ENCODE peak calls at places on chromosomes 6 and 20, in five cellular contexts. X is Caco-2, R is psoas muscle, Y is MM.1S, U is Panc1. S is an unnamed sample.

GRCh38 chr6:143225929-143226328 is 165.2 kb downstream of the AIG1 start:
- DNase-seq in R (no peak), Y (no peak), U (no peak), X (no peak), S (no peak)

GRCh38 chr20:25623225-25623735 is 534 bp downstream of the NANP start:
- DNase-seq in R (peak; percentile 57), X (peak; percentile 58), U (no peak), Y (peak; percentile 21), S (no peak)

GRCh38 chr6:94623586-94623985 is 953.7 kb upstream of the MANEA start:
- DNase-seq in X (no peak), R (no peak), Y (no peak), U (no peak), S (no peak)

GRCh38 chr6:16683524-16684194 is 77.6 kb downstream of the ATXN1 start:
- DNase-seq in R (peak; percentile 57), U (no peak), Y (no peak), X (no peak), S (no peak)

GRCh38 chr6:149031545-149032317 is 284.9 kb downstream of the UST start:
- DNase-seq in U (no peak), R (no peak), Y (no peak), X (no peak), S (no peak)

GRCh38 chr20:44357555-44358130 is 2.1 kb downstream of the HNF4A start:
- DNase-seq in X (no peak), R (no peak), U (no peak), Y (no peak), S (no peak)

GRCh38 chr6:44074383-44075136 is 52.7 kb downstream of the MRPL14 start:
- DNase-seq in Y (peak; percentile 83), U (no peak), X (peak; percentile 64), R (peak; percentile 86), S (no peak)

GRCh38 chr6:18139935-18140621 is 14.8 kb downstream of the TPMT start:
- DNase-seq in R (no peak), X (no peak), Y (no peak), U (no peak), S (no peak)

GRCh38 chr6:136763716-136764521 is 28.4 kb downstream of the MAP3K5 start:
- DNase-seq in Y (peak; percentile 34), R (no peak), U (no peak), X (no peak), S (no peak)

GRCh38 chr6:64170326-64170725 is 534.7 kb downstream of the PHF3 start:
- DNase-seq in Y (no peak), U (no peak), X (no peak), R (no peak), S (no peak)

GRCh38 chr20:34560141-34560523 is 1.6 kb downstream of the MAP1LC3A start:
- DNase-seq in R (peak; percentile 54), U (no peak), X (no peak), Y (no peak), S (no peak)

GRCh38 chr6:22877946-22878705 is 308.8 kb downstream of the HDGFL1 start:
- DNase-seq in R (no peak), U (no peak), Y (no peak), X (no peak), S (peak; percentile 54)

GRCh38 chr6:4895971-4896370 is 107.9 kb downstream of the RPP40 start:
- DNase-seq in U (no peak), R (no peak), Y (no peak), X (no peak), S (no peak)

GRCh38 chr6:7978736-7979135 is 68.1 kb upstream of the TXNDC5 start:
- DNase-seq in U (no peak), Y (no peak), X (no peak), R (no peak), S (no peak)

GRCh38 chr6:153553627-153554026 is 422.5 kb upstream of the RGS17 start:
- DNase-seq in R (no peak), U (no peak), Y (peak; percentile 8), X (peak; percentile 30), S (peak; percentile 67)

GRCh38 chr6:48736486-48737206 is 625.6 kb upstream of the PTCHD4 start:
- DNase-seq in Y (no peak), X (no peak), R (no peak), U (no peak), S (no peak)

GRCh38 chr6:122831511-122831910 is 42.5 kb downstream of the SMPDL3A start:
- DNase-seq in U (no peak), Y (no peak), R (no peak), X (peak; percentile 36), S (no peak)

GRCh38 chr6:150417899-150418824 is 49.4 kb downstream of the IYD start:
- DNase-seq in X (peak; percentile 61), R (no peak), U (peak; percentile 80), Y (peak; percentile 67), S (no peak)

GRCh38 chr6:21587925-21588811 is 5.4 kb upstream of the SOX4 start:
- DNase-seq in R (peak; percentile 72), Y (peak; percentile 66), U (no peak), X (peak; percentile 66), S (no peak)

GRCh38 chr20:38114353-38114791 is 50.7 kb downstream of the TGM2 start:
- DNase-seq in X (no peak), R (no peak), U (no peak), Y (no peak), S (no peak)

GRCh38 chr6:38262041-38262440 is 377.7 kb downstream of the BTBD9 start:
- DNase-seq in X (peak; percentile 7), U (peak; percentile 85), R (no peak), Y (no peak), S (no peak)

GRCh38 chr6:27494987-27495385 is 22.1 kb upstream of the ZNF184 start:
- DNase-seq in R (no peak), X (no peak), U (no peak), Y (no peak), S (no peak)

GRCh38 chr6:22036267-22036666 is 260.6 kb downstream of the PRL start:
- DNase-seq in Y (no peak), R (no peak), U (peak; percentile 7), X (peak; percentile 51), S (peak; percentile 63)

GRCh38 chr20:58651823-58652605 is 931 bp downstream of the STX16 start:
- DNase-seq in U (peak; percentile 27), X (peak; percentile 55), Y (peak; percentile 84), R (peak; percentile 62), S (peak; percentile 72)

GRCh38 chr6:7770111-7770510 is 44.2 kb downstream of the BMP6 start:
- DNase-seq in U (no peak), R (no peak), X (no peak), Y (no peak), S (no peak)

GRCh38 chr6:156662025-156662445 is 115.1 kb upstream of the ARID1B start:
- DNase-seq in X (peak; percentile 25), U (peak; percentile 25), R (no peak), Y (no peak), S (peak; percentile 61)

GRCh38 chr20:52193133-52193532 is 1.6 kb upstream of the ZFP64 start:
- DNase-seq in U (no peak), X (no peak), Y (no peak), R (no peak), S (no peak)

GRCh38 chr20:53751394-53752368 is 158.0 kb upstream of the ZNF217 start:
- DNase-seq in Y (peak; percentile 72), R (no peak), U (peak; percentile 54), X (no peak), S (no peak)

GRCh38 chr6:39887692-39888450 is 46.4 kb downstream of the MOCS1 start:
- DNase-seq in U (no peak), X (peak; percentile 28), Y (no peak), R (peak; percentile 92), S (no peak)

GRCh38 chr20:13424174-13424833 is 203.2 kb downstream of the ISM1 start:
- DNase-seq in U (no peak), Y (no peak), R (no peak), X (no peak), S (no peak)

GRCh38 chr6:106223300-106223930 is 102.1 kb downstream of the ATG5 start:
- DNase-seq in R (no peak), Y (peak; percentile 87), U (peak; percentile 32), X (peak; percentile 65), S (peak; percentile 16)

GRCh38 chr6:38117281-38117680 is 297.8 kb downstream of the ZFAND3 start:
- DNase-seq in X (no peak), U (no peak), R (no peak), Y (no peak), S (no peak)

GRCh38 chr6:34465551-34466241 is at the start of gene PACSIN1:
- DNase-seq in Y (peak; percentile 63), X (peak; percentile 66), R (no peak), U (no peak), S (no peak)

GRCh38 chr6:147211831-147212230 is 7.6 kb downstream of the STXBP5 start:
- DNase-seq in X (no peak), R (no peak), Y (no peak), U (no peak), S (no peak)

GRCh38 chr6:158630944-158631616 is 13.5 kb downstream of the DYNLT1 start:
- DNase-seq in X (no peak), Y (no peak), U (no peak), R (peak; percentile 66), S (no peak)
- H3K36me3 ChIP-seq in X (peaks cover 3% of the 10 kb centered on the region), Y (no peaks in the 10 kb centered on the region), U (peaks cover 19% of the 10 kb centered on the region), R (no peaks in the 10 kb centered on the region), S (peaks cover 12% of the 10 kb centered on the region)

GRCh38 chr6:90559931-90560330 is 26.9 kb downstream of the MAP3K7 start:
- DNase-seq in X (no peak), Y (no peak), R (no peak), U (no peak), S (no peak)
- H3K36me3 ChIP-seq in X (no peaks in the 10 kb centered on the region), Y (no peaks in the 10 kb centered on the region), R (no peaks in the 10 kb centered on the region), U (peaks cover 21% of the 10 kb centered on the region), S (no peaks in the 10 kb centered on the region)

GRCh38 chr6:160368670-160369069 is 20.5 kb downstream of the SLC22A3 start:
- DNase-seq in X (no peak), R (no peak), U (no peak), Y (no peak), S (no peak)

GRCh38 chr6:160362556-160362955 is 14.4 kb downstream of the SLC22A3 start:
- DNase-seq in U (no peak), Y (no peak), R (no peak), X (no peak), S (no peak)

GRCh38 chr6:160365117-160365516 is 16.9 kb downstream of the SLC22A3 start:
- DNase-seq in U (no peak), Y (no peak), R (no peak), X (no peak), S (no peak)

GRCh38 chr6:160363016-160363996 is 15.1 kb downstream of the SLC22A3 start:
- DNase-seq in X (no peak), U (no peak), R (no peak), Y (no peak), S (no peak)

GRCh38 chr6:160367798-160368547 is 19.8 kb downstream of the SLC22A3 start:
- DNase-seq in R (no peak), U (no peak), X (no peak), Y (no peak), S (no peak)
- H3K36me3 ChIP-seq in R (no peaks in the 10 kb centered on the region), U (no peaks in the 10 kb centered on the region), X (no peaks in the 10 kb centered on the region), Y (no peaks in the 10 kb centered on the region), S (no peaks in the 10 kb centered on the region)

GRCh38 chr20:35699914-35700624 is 864 bp downstream of the ROMO1 start:
- DNase-seq in Y (peak; percentile 30), R (no peak), U (no peak), X (no peak), S (no peak)

GRCh38 chr20:35700625-35701148 is 1.5 kb downstream of the ROMO1 start:
- DNase-seq in Y (no peak), R (no peak), U (no peak), X (no peak), S (no peak)

GRCh38 chr20:35702824-35703695 is 3.9 kb downstream of the ROMO1 start:
- DNase-seq in U (no peak), R (no peak), Y (no peak), X (no peak), S (no peak)

GRCh38 chr20:35704514-35705261 is 5.5 kb downstream of the ROMO1 start:
- DNase-seq in U (no peak), Y (no peak), R (no peak), X (no peak), S (no peak)

GRCh38 chr20:35702051-35702823 is 3.0 kb downstream of the ROMO1 start:
- DNase-seq in R (no peak), U (no peak), X (no peak), Y (no peak), S (no peak)
- H3K36me3 ChIP-seq in R (peaks cover 6% of the 10 kb centered on the region), U (peaks cover 42% of the 10 kb centered on the region), X (peaks cover 8% of the 10 kb centered on the region), Y (peaks cover 26% of the 10 kb centered on the region), S (peaks cover 9% of the 10 kb centered on the region)

S was measured in iPS DF 6.9.